ENCODE peak calls at places on chromosomes 2 and 18, in nine cellular contexts. S is bronchial epithelial cell, C is right cardiac atrium, D is fibroblast of lung, B is PC-9, Z is adrenal gland, H is astrocyte of the spinal cord, N is AG10803, E is lower lobe of right lung. A is an unnamed sample.

GRCh38 chr2:196961889-196962288 is 35.4 kb upstream of the PGAP1 start:
- DNase-seq in S (no peak), Z (no peak), B (no peak), D (no peak), C (no peak), N (no peak), E (no peak), H (no peak), A (no peak)

GRCh38 chr18:24734058-24734457 is 273.6 kb downstream of the HRH4 start:
- DNase-seq in H (no peak), D (no peak), E (no peak), S (no peak), N (no peak), B (no peak), C (no peak), Z (no peak), A (no peak)

GRCh38 chr2:70516596-70516995 is 37.0 kb downstream of the TGFA start:
- DNase-seq in D (peak), S (peak), C (no peak), B (no peak), E (no peak), Z (peak), N (peak), H (no peak), A (peak)

GRCh38 chr2:17306219-17306618 is 212.0 kb downstream of the RAD51AP2 start:
- DNase-seq in D (no peak), B (no peak), E (no peak), S (no peak), H (no peak), Z (no peak), C (no peak), N (no peak), A (no peak)

GRCh38 chr2:172056293-172056692 is 29.0 kb upstream of the DLX1 start:
- DNase-seq in H (no peak), D (no peak), E (no peak), N (no peak), Z (no peak), S (no peak), B (no peak), C (no peak), A (no peak)

GRCh38 chr2:12083081-12083569 is 336.7 kb downstream of the LPIN1 start:
- DNase-seq in C (no peak), B (no peak), Z (no peak), D (no peak), E (no peak), S (no peak), N (no peak), H (no peak), A (no peak)

GRCh38 chr2:200252661-200253067 is 53.8 kb upstream of the SPATS2L start:
- DNase-seq in Z (no peak), C (peak), N (peak), S (peak), H (peak), E (no peak), B (no peak), D (peak), A (peak)

GRCh38 chr2:208311321-208311720 is 45.3 kb downstream of the PIKFYVE start:
- DNase-seq in E (no peak), H (no peak), Z (no peak), D (no peak), S (no peak), N (no peak), C (no peak), B (no peak), A (no peak)

GRCh38 chr2:67209107-67209506 is 188.0 kb upstream of the ETAA1 start:
- DNase-seq in C (no peak), B (no peak), Z (no peak), D (no peak), H (no peak), N (no peak), S (no peak), E (no peak), A (peak)

GRCh38 chr2:12649602-12650400 is 66.9 kb upstream of the TRIB2 start:
- DNase-seq in Z (peak), N (no peak), H (no peak), B (no peak), D (no peak), S (no peak), C (peak), E (no peak), A (no peak)

GRCh38 chr2:182593394-182593707 is 122.7 kb upstream of the DNAJC10 start:
- DNase-seq in N (peak), D (peak), Z (no peak), E (no peak), C (no peak), H (peak), S (peak), B (no peak), A (peak)

GRCh38 chr2:54475919-54476318 is 19.8 kb downstream of the SPTBN1 start:
- DNase-seq in E (no peak), C (no peak), D (no peak), N (no peak), S (no peak), H (no peak), Z (no peak), B (no peak), A (no peak)

GRCh38 chr2:43724728-43725526 is 48.7 kb upstream of the C1GALT1C1L start:
- DNase-seq in N (no peak), C (no peak), Z (no peak), D (peak), S (no peak), H (no peak), B (no peak), E (no peak), A (no peak)

GRCh38 chr2:146123714-146124113 is 1603.8 kb upstream of the ZEB2 start:
- DNase-seq in N (peak), E (no peak), H (no peak), C (no peak), S (no peak), D (peak), B (no peak), Z (no peak), A (no peak)

GRCh38 chr2:164917296-164917903 is 37.9 kb downstream of the SLC38A11 start:
- DNase-seq in N (peak), Z (peak), C (peak), E (no peak), B (no peak), D (peak), H (peak), S (peak), A (peak)

GRCh38 chr18:49886891-49887764 is 73.8 kb upstream of the ACAA2 start:
- DNase-seq in N (no peak), Z (no peak), E (no peak), H (no peak), B (no peak), D (no peak), C (no peak), S (peak), A (no peak)

GRCh38 chr2:168494190-168494711 is 38.2 kb downstream of the CERS6 start:
- DNase-seq in D (peak), C (no peak), B (no peak), N (no peak), E (no peak), Z (no peak), H (no peak), S (no peak), A (no peak)

GRCh38 chr18:9101730-9102390 is 639 bp upstream of the NDUFV2 start:
- DNase-seq in Z (peak), E (no peak), H (peak), N (peak), B (peak), D (peak), S (peak), C (no peak), A (peak)

GRCh38 chr2:15546297-15547098 is 14.6 kb downstream of the NBAS start:
- DNase-seq in D (no peak), H (no peak), E (no peak), B (no peak), S (no peak), N (no peak), Z (no peak), C (no peak), A (no peak)

GRCh38 chr2:191178806-191179514 is 28.2 kb upstream of the STAT4 start:
- DNase-seq in N (peak), H (no peak), B (no peak), Z (no peak), S (peak), C (peak), E (no peak), D (no peak), A (no peak)

GRCh38 chr2:102801098-102801718 is 39.4 kb downstream of the TMEM182 start:
- DNase-seq in S (no peak), N (peak), C (no peak), Z (no peak), D (peak), B (no peak), E (no peak), H (peak), A (peak)

GRCh38 chr18:57915241-57915640 is 112.1 kb upstream of the ATP8B1 start:
- DNase-seq in H (peak), D (peak), E (no peak), C (no peak), N (no peak), B (no peak), S (no peak), Z (no peak), A (peak)

GRCh38 chr2:9739508-9739907 is 103.8 kb upstream of the TAF1B start:
- DNase-seq in H (no peak), E (peak), S (no peak), B (no peak), C (peak), N (peak), D (no peak), Z (peak), A (no peak)

GRCh38 chr2:10444463-10444862 is 3.7 kb downstream of the ODC1 start:
- DNase-seq in C (no peak), S (no peak), H (no peak), Z (no peak), B (no peak), N (no peak), D (peak), E (no peak), A (no peak)

GRCh38 chr2:42762155-42762554 is 1.8 kb downstream of the OXER1 start:
- DNase-seq in D (no peak), E (no peak), H (no peak), B (no peak), S (no peak), N (no peak), C (no peak), Z (no peak), A (no peak)

GRCh38 chr2:198930170-198930569 is 527.6 kb downstream of the SATB2 start:
- DNase-seq in E (no peak), H (no peak), D (no peak), S (no peak), B (no peak), C (no peak), N (peak), Z (no peak), A (no peak)

GRCh38 chr2:45567974-45568789 is 42.9 kb downstream of the SRBD1 start:
- DNase-seq in E (no peak), D (peak), H (peak), C (no peak), N (no peak), B (no peak), S (no peak), Z (no peak), A (no peak)
- H3K4me3 ChIP-seq in E (peak), D (no peak), H (no peak), C (peak), N (no peak), B (no peak), S (no peak), Z (no peak), A (no peak)

GRCh38 chr18:2589345-2590060 is 18.1 kb downstream of the NDC80 start:
- DNase-seq in H (no peak), Z (no peak), D (peak), S (peak), B (peak), N (peak), C (no peak), E (no peak), A (peak)
- H3K4me3 ChIP-seq in H (no peak), Z (no peak), D (no peak), S (no peak), B (no peak), N (no peak), C (no peak), E (no peak), A (peak)

DNA sequence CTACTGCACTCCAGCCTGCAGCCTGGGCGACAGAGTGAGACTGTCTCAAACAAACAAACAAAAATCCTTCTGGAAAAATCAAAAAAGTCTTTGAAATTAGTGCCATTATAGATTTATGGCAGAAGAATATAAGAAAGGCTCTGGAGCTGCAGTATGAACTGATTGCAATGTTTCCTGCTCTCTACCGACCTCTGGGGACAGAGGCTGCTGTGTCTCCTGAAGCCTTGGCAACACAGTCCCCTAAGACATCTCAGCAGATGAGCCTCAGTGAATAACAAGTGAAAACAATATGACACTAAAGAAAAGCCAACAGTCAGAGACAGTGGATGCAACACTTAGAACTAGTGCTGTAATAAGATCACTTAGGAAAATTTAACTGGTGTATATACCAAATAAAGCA is 494.9 kb upstream of the LRATD1 start:
- DNase-seq in Z (no peak), E (no peak), H (no peak), N (no peak), B (no peak), C (no peak), S (peak), D (no peak), A (no peak)
- H3K4me3 ChIP-seq in Z (no peak), E (no peak), H (no peak), N (no peak), B (no peak), C (no peak), S (no peak), D (no peak), A (no peak)

DNA sequence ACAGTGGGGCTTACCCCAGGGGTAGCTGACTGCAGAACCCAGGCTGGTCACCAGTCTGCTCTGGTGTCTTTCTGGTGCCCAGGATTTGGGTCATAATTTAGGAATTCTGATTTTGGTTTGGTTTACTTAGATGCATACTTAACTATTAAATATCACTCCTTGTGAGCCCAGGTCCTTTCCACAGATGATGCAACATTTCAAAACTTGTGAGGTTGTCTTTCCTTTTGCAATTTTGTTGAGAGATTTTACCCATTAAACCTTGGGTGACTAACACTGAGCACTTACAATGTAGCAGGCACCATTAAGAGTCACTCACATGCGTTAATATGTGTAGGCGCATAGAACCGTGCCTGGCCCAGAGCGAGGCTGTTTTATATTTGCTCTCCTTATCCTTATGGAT is 61.8 kb upstream of the RPL31 start:
- DNase-seq in C (no peak), E (no peak), N (peak), H (no peak), D (no peak), S (no peak), Z (no peak), B (no peak), A (no peak)
- H3K4me3 ChIP-seq in C (no peak), E (no peak), N (no peak), H (no peak), D (no peak), S (no peak), Z (no peak), B (no peak), A (no peak)

GRCh38 chr2:99634234-99634633 is 144.4 kb upstream of the REV1 start:
- DNase-seq in Z (no peak), S (no peak), B (no peak), H (no peak), C (no peak), D (no peak), N (no peak), E (no peak), A (no peak)
- H3K4me3 ChIP-seq in Z (no peak), S (no peak), B (no peak), H (no peak), C (no peak), D (no peak), N (no peak), E (no peak), A (no peak)

GRCh38 chr2:69386376-69386775 is 651 bp downstream of the GFPT1 start:
- DNase-seq in H (no peak), B (no peak), C (no peak), D (no peak), S (no peak), N (no peak), Z (no peak), E (no peak), A (peak)
- H3K4me3 ChIP-seq in H (peak), B (peak), C (peak), D (peak), S (peak), N (peak), Z (no peak), E (peak), A (peak)

A was measured in adipocyte.